ENCODE peak calls at places on chromosomes 1 and 21, in five cellular contexts. T is H54, P is breast epithelium, K is heart left ventricle, N is Peyer's patch. X is an unnamed sample.

GRCh38 chr1:241229216-241229615 is 127.8 kb downstream of the RGS7 start:
- DNase-seq in T (no peak), K (no peak), N (no peak), P (no peak), X (no peak)

GRCh38 chr21:42746593-42747266 is 93.3 kb downstream of the PDE9A start:
- DNase-seq in T (no peak), P (no peak), K (no peak), N (peak), X (no peak)

GRCh38 chr1:154442006-154442740 is 37.0 kb downstream of the IL6R start:
- DNase-seq in K (peak), N (no peak), T (no peak), P (no peak), X (no peak)

GRCh38 chr1:28232558-28233263 is at the start of gene DNAJC8:
- DNase-seq in P (peak), T (peak), K (peak), N (peak), X (peak)

GRCh38 chr1:110460253-110461220 is 9.6 kb downstream of the PROK1 start:
- DNase-seq in P (peak), K (peak), N (peak), T (peak), X (peak)

GRCh38 chr1:245336149-245336983 is 181.6 kb downstream of the KIF26B start:
- DNase-seq in P (no peak), K (no peak), N (no peak), T (no peak), X (no peak)

GRCh38 chr1:50329332-50329932 is 93.8 kb downstream of the DMRTA2 start:
- DNase-seq in N (no peak), P (no peak), T (no peak), K (no peak), X (no peak)

GRCh38 chr1:53051676-53052075 is 10.3 kb upstream of the PODN start:
- DNase-seq in N (no peak), K (no peak), P (no peak), T (no peak), X (no peak)

GRCh38 chr21:31909772-31910470 is 37.1 kb downstream of the HUNK start:
- DNase-seq in N (no peak), T (no peak), P (no peak), K (no peak), X (no peak)

GRCh38 chr1:6181347-6181770 is 1.2 kb upstream of the CHD5 start:
- DNase-seq in P (no peak), T (no peak), N (no peak), K (no peak), X (no peak)

GRCh38 chr1:236142358-236143103 is at the start of gene GPR137B:
- DNase-seq in P (no peak), T (peak), N (peak), K (peak), X (peak)

GRCh38 chr1:201331166-201331565 is 46.3 kb downstream of the TNNT2 start:
- DNase-seq in N (no peak), T (no peak), P (no peak), K (no peak), X (no peak)

GRCh38 chr1:33060579-33061083 is 20.3 kb upstream of the AZIN2 start:
- DNase-seq in K (peak), N (no peak), T (peak), P (no peak), X (no peak)

GRCh38 chr1:8571200-8571984 is 246.0 kb downstream of the RERE start:
- DNase-seq in N (no peak), T (no peak), K (no peak), P (no peak), X (no peak)

GRCh38 chr1:217333939-217334338 is 297.0 kb downstream of the GPATCH2 start:
- DNase-seq in N (no peak), K (no peak), T (peak), P (no peak), X (peak)

GRCh38 chr1:208088319-208088718 is 155.9 kb downstream of the PLXNA2 start:
- DNase-seq in T (no peak), K (no peak), P (no peak), N (no peak), X (no peak)

GRCh38 chr21:19565587-19565986 is 1162.0 kb upstream of the TMPRSS15 start:
- DNase-seq in K (no peak), N (no peak), T (no peak), P (no peak), X (no peak)

GRCh38 chr1:35589516-35590427 is 16.7 kb downstream of the TFAP2E start:
- DNase-seq in P (no peak), N (no peak), K (no peak), T (no peak), X (no peak)

GRCh38 chr1:156897078-156897825 is 3.7 kb downstream of the PEAR1 start:
- DNase-seq in K (no peak), T (peak), N (no peak), P (no peak), X (no peak)

GRCh38 chr1:23210351-23210785 is 6.9 kb downstream of the HTR1D start:
- DNase-seq in P (no peak), T (no peak), K (no peak), N (no peak), X (no peak)

GRCh38 chr1:43237131-43237530 is 32.7 kb upstream of the TMEM125 start:
- DNase-seq in N (no peak), T (no peak), P (no peak), K (no peak), X (no peak)

GRCh38 chr1:153357853-153358690 is at the start of gene S100A9:
- DNase-seq in T (no peak), P (no peak), N (no peak), K (no peak), X (no peak)

GRCh38 chr1:46062651-46063319 is 69.6 kb downstream of the PIK3R3 start:
- DNase-seq in P (no peak), T (no peak), K (no peak), N (no peak), X (no peak)

GRCh38 chr1:116878804-116879477 is 30.8 kb upstream of the PTGFRN start:
- DNase-seq in P (peak), K (peak), N (no peak), T (no peak), X (peak)

GRCh38 chr1:244381887-244382565 is 69.7 kb downstream of the ADSS2 start:
- DNase-seq in T (no peak), N (no peak), K (no peak), P (no peak), X (no peak)

GRCh38 chr1:167565922-167566321 is 12.4 kb upstream of the CREG1 start:
- DNase-seq in P (no peak), T (no peak), K (no peak), N (no peak), X (no peak)

GRCh38 chr1:47208374-47208850 is 18.6 kb upstream of the PDZK1IP1 start:
- DNase-seq in K (no peak), T (no peak), N (no peak), P (no peak), X (no peak)

GRCh38 chr1:93779540-93780121 is 98.0 kb upstream of the BCAR3 start:
- DNase-seq in P (peak), K (no peak), T (peak), N (no peak), X (no peak)

GRCh38 chr1:201791775-201792166 is 37.2 kb upstream of the IPO9 start:
- DNase-seq in N (no peak), T (peak), K (peak), P (no peak), X (no peak)

GRCh38 chr1:223189525-223189902 is 46.5 kb upstream of the TLR5 start:
- DNase-seq in N (no peak), T (no peak), K (no peak), P (no peak), X (no peak)

GRCh38 chr21:46092811-46093667 is 4.9 kb upstream of the COL6A2 start:
- DNase-seq in K (no peak), N (no peak), P (no peak), T (no peak), X (no peak)

GRCh38 chr1:174398246-174398645 is 49.5 kb upstream of the GPR52 start:
- DNase-seq in K (no peak), P (no peak), N (no peak), T (no peak), X (no peak)

GRCh38 chr1:49102752-49103151 is 326.1 kb upstream of the BEND5 start:
- DNase-seq in T (peak), N (no peak), K (no peak), P (no peak), X (no peak)

GRCh38 chr1:90246069-90246468 is 251.2 kb downstream of the ZNF326 start:
- DNase-seq in P (no peak), K (no peak), T (no peak), N (no peak), X (no peak)

GRCh38 chr1:186985889-186986491 is 157.2 kb downstream of the PLA2G4A start:
- DNase-seq in P (no peak), T (no peak), K (no peak), N (no peak), X (no peak)

GRCh38 chr1:219350172-219350571 is 176.5 kb downstream of the LYPLAL1 start:
- DNase-seq in N (no peak), T (no peak), P (no peak), K (no peak), X (no peak)

DNA sequence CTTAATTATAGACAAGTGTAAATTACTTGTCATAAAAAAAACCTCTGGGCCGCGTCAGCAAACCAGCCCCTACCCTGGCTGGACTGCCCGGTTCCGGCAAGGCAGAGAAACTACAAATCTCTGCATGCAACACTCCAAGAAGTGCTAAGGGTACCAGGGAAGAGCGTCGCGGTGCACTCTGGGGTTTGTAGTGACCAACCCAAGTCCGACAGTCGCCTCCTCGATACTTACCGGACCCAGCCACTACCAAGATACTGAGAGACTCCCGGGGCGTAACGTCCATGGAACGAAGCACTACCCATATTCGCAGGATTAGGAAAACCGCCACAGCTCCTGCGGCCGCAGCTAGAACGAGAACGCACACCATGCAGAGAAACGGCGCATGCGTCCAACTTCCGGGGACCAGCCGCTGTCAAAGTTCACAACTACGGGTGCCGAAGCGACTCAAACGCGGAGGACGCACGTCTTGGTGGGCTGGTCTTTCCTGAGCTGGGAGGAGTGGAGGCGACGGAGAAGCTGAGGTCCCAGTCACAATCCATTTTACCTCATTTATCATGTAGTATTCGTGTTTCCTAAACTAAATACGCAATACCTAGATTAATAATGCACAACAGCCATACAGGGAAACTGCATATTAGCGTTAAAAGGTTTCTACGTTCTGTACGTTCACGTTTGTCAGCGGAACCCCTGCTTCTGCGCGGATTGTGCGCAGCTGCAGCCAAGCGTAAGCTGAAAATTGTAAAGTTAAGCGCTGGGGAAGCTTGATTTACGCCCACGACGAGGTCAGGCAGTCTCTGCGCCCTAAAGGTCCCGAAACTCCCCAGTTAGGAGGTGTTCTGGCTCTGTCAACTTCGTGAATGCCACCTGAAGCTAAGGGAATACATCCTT is at the start of gene ALG14:
- DNase-seq in K (peak), T (peak), P (peak), N (peak), X (peak)
- TF ChIP-seq POLR2A in K (no peak), T (peak), P (peak), N (peak), X (no peak)

DNA sequence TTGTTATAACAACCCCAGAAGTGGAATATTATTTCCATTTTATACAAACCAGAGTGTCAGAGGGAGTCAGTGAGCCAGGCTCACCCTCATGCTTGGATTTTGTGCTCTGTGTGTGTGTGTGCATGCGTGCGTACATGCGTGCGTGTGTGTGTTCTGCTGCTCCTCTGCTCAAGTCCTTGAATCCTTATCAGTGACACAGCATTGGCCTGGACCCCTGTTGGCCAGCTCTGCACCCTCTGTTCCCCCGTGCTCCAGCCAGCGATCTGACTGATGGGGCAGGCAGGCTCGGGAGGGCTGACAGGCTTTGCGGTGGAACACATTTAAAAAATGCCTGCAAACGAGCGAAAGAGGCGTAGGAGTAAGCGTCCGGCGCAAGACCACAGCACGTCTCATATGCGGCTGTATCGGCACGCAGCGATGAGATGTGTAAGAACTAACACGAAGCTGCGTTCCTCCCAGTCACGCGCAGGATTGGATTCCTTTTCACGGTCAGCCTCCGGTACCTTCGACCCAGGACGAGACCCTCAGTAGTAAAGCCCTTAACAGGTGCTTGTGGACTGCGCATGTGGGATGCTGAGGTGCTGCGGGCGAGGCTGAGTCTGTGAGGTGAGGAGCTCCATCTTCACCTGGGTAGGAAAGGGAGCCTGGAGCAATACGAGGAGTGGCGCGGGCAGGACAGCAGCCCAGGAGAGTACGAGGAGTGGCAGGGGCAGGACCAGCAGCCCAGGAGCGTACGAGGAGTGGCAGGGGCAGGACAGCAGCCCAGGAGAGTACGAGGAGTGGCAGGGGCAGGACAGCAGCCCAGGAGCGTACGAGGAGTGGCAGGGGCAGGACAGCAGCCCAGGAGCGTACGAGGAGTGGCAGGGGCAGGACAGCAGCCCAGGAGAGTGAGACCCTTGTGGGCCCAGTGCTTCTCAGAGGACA is 130.9 kb downstream of the GALNT2 start:
- DNase-seq in P (no peak), N (no peak), K (no peak), T (no peak), X (no peak)
- TF ChIP-seq POLR2A in P (no peak), N (no peak), K (no peak), T (no peak), X (no peak)

GRCh38 chr1:203186446-203187305 is at the start of gene CHI3L1:
- DNase-seq in P (no peak), N (no peak), T (no peak), K (no peak), X (no peak)
- TF ChIP-seq POLR2A in P (peak), N (no peak), T (no peak), K (no peak), X (no peak)

DNA sequence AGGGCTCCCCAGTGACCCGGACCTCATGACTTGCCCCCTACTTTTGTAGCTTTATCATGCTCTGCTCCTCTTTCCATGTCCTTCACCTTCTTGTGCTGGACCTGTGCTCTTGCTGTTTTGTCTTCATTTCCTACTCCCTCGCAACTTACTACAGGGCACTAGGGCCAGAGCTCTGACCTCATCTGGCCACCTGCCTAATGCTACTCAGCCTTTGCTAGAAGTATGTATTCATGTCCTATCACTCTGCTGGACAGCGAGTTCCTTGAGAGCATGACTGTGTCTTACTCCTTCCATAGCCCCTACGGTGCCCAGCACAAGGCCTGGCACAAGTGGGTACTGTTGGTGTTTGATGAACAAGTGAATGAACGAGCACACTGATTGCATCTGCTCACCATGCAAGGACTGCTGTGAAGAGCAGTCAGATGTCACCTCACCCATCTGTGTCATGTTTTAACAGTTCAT is 1.9 kb downstream of the MTFR1L start:
- DNase-seq in K (no peak), T (no peak), N (no peak), P (no peak), X (no peak)
- TF ChIP-seq POLR2A in K (no peak), T (no peak), N (no peak), P (no peak), X (no peak)

DNA sequence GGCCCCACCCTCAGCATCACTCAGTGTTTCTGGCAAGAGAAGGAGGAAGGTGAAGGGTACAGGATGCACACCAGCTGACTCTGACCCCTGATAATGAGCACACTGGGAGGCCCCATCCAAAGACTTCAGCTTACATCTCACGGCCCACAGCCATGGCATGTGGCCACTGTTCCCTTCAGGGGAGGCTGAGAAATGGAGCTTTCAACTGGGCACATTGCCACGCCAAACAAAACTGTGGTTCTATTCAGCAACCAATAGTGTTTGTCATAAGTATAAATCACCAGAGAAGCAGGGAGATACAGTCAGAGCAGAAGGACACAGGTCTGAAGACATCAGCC is 12.7 kb upstream of the TRAF3IP3 start:
- DNase-seq in T (no peak), P (no peak), N (no peak), K (peak), X (no peak)
- TF ChIP-seq POLR2A in T (peak), P (no peak), N (no peak), K (no peak), X (no peak)

GRCh38 chr1:226987179-226987536 is 47.1 kb downstream of the COQ8A start:
- DNase-seq in K (no peak), T (no peak), P (no peak), N (no peak), X (no peak)
- TF ChIP-seq POLR2A in K (no peak), T (no peak), P (no peak), N (no peak), X (no peak)

DNA sequence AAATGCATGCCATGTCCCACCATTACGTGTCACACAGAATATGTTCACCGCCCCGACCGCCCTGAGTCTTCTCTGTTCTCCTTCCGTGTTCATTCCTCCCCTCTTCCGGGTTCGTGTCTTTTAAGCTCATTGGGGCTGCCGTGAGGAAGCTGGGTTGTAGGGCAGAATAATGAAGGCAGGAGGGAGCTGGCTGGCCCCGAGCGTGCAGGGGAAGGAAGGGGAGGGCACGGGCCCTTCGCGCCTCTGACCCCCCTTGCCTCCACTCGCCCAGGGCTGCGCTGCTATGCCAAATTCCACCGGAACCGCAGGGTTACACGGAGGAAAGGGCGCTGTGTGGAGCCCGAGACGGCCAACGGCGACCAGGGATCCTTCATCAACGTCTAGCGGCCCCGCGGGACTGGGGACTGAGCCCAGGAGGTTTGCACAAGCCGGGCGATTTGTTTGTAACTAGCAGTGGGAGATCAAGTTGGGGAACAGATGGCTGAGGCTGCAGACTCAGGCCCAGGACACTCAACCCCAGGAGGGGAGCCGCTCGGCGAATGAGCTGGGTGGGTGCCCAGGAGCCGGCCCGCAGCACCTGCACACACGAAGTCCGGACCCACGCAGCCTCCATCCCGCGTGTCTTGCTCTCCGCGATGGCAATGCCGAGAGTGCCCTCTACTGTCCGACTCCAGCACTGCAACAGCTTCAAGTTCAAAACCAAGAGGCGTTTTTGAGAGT is 16.5 kb upstream of the AGTRAP start:
- DNase-seq in P (peak), N (peak), K (peak), T (peak), X (peak)
- TF ChIP-seq POLR2A in P (no peak), N (no peak), K (no peak), T (no peak), X (no peak)

X was measured in GM12892.